ENCODE peak calls at places on chromosomes 5 and 9, in eight cellular contexts. N is SK-N-SH; Y is effector memory CD4-positive, alpha-beta T cell; J is neuronal stem cell; P is A549; G is GM23248; E is tibial nerve; L is right lobe of liver. S is an unnamed sample.

GRCh38 chr5:134794136-134794535 is 35.6 kb downstream of the DDX46 start:
- DNase-seq in N (no peak), G (peak), E (no peak), P (no peak), J (no peak), Y (no peak), L (no peak), S (no peak)

GRCh38 chr5:14071433-14071832 is 71.7 kb upstream of the TRIO start:
- DNase-seq in Y (no peak), J (no peak), E (no peak), P (no peak), G (no peak), N (no peak), L (no peak), S (no peak)

GRCh38 chr5:136006767-136007251 is 22.0 kb upstream of the TGFBI start:
- DNase-seq in G (peak), E (no peak), J (no peak), L (no peak), P (peak), N (no peak), Y (no peak), S (no peak)

GRCh38 chr9:69809304-69809863 is 11.2 kb upstream of the CFAP95 start:
- DNase-seq in L (no peak), N (peak), E (no peak), G (peak), J (no peak), P (no peak), Y (no peak), S (no peak)

GRCh38 chr5:150774145-150774544 is 4.4 kb upstream of the SMIM3 start:
- DNase-seq in N (peak), P (no peak), E (no peak), J (no peak), Y (no peak), L (no peak), G (peak), S (no peak)

GRCh38 chr5:147098233-147098790 is 136.5 kb upstream of the STK32A start:
- DNase-seq in E (no peak), Y (no peak), P (peak), L (peak), J (peak), G (peak), N (peak), S (no peak)

GRCh38 chr5:64854855-64855254 is 86.1 kb downstream of the CWC27 start:
- DNase-seq in E (no peak), Y (no peak), L (no peak), J (no peak), N (no peak), P (no peak), G (peak), S (no peak)

GRCh38 chr5:43020294-43020711 is 19.8 kb downstream of the ANXA2R start:
- DNase-seq in N (no peak), E (no peak), G (no peak), P (no peak), Y (no peak), J (no peak), L (no peak), S (no peak)

GRCh38 chr9:133003071-133003461 is 24.6 kb downstream of the GFI1B start:
- DNase-seq in N (no peak), J (no peak), P (no peak), E (no peak), Y (no peak), L (no peak), G (no peak), S (peak)

GRCh38 chr5:134784946-134785620 is 26.5 kb downstream of the DDX46 start:
- DNase-seq in L (no peak), J (no peak), G (peak), N (no peak), Y (no peak), P (no peak), E (no peak), S (no peak)

GRCh38 chr9:117681827-117682226 is 22.4 kb upstream of the TLR4 start:
- DNase-seq in L (no peak), N (no peak), J (no peak), Y (no peak), P (no peak), G (no peak), E (no peak), S (no peak)

GRCh38 chr5:75510836-75511434 is 494 bp downstream of the CERT1 start:
- DNase-seq in N (peak), E (no peak), J (peak), L (peak), G (peak), Y (peak), P (peak), S (peak)

GRCh38 chr5:75512383-75513074 is 838 bp downstream of the POLK start:
- DNase-seq in E (no peak), L (no peak), N (no peak), Y (no peak), P (no peak), G (peak), J (no peak), S (no peak)

GRCh38 chr5:75511435-75512382 is at the start of the genes CERT1 and POLK:
- DNase-seq in L (peak), G (peak), E (peak), J (peak), Y (peak), P (peak), N (peak), S (peak)

GRCh38 chr5:75514323-75514722 is 2.6 kb downstream of the POLK start:
- DNase-seq in G (no peak), J (no peak), E (no peak), L (no peak), N (no peak), P (no peak), Y (no peak), S (no peak)

DNA sequence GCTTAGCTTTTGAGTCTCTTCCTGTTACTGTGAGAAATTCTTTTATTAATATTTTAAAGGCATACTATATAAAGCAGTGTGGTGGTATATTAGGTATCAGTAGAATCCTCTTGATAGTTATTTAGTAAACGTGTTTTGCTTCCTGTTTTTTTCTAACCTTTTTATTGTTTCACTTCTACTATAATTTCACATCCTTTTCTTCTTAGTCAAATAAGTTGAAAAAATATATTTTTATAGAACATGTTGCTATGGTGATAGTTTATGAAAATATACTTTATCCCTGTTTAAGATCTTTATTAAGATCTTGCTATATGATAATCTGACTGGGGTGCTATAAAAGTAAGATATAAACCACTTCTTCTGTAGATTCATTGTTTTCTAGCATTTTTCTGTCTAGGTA is 2.1 kb downstream of the POLK start:
- DNase-seq in G (no peak), J (no peak), L (no peak), N (no peak), P (no peak), Y (no peak), E (no peak), S (no peak)
- H3K4me3 ChIP-seq in G (peak), J (no peak), L (no peak), N (peak), P (no peak), Y (no peak), E (no peak), S (no peak)

GRCh38 chr5:141511771-141512325 is 23.0 kb downstream of the PCDHGC5 start:
- DNase-seq in N (no peak), E (no peak), Y (no peak), L (no peak), P (no peak), G (no peak), J (no peak), S (no peak)

GRCh38 chr5:141514330-141515111 is 25.6 kb downstream of the PCDHGC5 start:
- DNase-seq in P (no peak), N (no peak), Y (no peak), J (no peak), L (no peak), E (no peak), G (peak), S (no peak)

GRCh38 chr5:141512390-141513020 is 23.6 kb downstream of the PCDHGC5 start:
- DNase-seq in P (peak), E (peak), L (peak), G (peak), J (peak), Y (peak), N (peak), S (peak)

GRCh38 chr5:141513627-141514329 is 24.9 kb downstream of the PCDHGC5 start:
- DNase-seq in G (peak), P (no peak), Y (no peak), N (peak), J (peak), L (peak), E (peak), S (peak)

DNA sequence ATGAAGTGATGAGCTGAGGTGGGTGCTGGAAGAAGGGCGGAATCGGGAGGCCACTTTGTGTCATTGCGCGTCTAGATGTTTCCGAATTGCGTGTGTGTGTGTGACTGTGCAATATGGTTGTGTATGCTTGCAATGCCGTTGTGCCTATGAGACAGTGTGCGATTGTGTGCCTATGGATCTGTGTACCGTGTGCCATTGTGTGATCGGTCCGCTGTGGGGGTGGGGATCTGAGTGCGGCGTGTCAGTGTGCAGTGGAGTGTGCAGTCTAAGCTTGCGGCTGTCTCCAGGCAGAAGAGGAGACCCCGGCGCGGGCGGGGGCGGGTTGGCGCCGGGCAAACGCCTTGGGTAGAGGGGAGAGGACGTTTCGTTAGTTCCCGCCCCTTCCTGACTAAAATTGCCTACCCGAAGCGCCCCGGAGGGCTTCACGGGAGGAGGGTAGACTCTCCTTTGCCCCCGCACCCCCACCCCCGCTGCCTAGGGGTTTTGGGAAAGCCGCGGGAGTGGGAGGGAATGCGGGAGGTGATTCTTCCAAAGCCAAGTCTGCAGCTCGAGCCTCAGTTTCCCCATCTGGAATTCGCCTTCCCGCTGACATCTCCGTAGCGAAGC is 24.2 kb downstream of the PCDHGC5 start:
- DNase-seq in Y (no peak), E (no peak), L (peak), J (peak), P (no peak), N (peak), G (peak), S (peak)
- H3K4me3 ChIP-seq in Y (peak), E (peak), L (peak), J (peak), P (no peak), N (peak), G (peak), S (peak)

GRCh38 chr9:3916984-3917383 is 382.9 kb downstream of the GLIS3 start:
- DNase-seq in N (no peak), G (peak), E (no peak), P (peak), Y (no peak), J (no peak), L (no peak), S (no peak)
- H3K4me3 ChIP-seq in N (no peak), G (no peak), E (no peak), P (no peak), Y (no peak), J (no peak), L (no peak), S (no peak)

GRCh38 chr5:6847896-6848295 is 134.7 kb downstream of the TENT4A start:
- DNase-seq in N (no peak), Y (no peak), P (no peak), J (no peak), L (no peak), E (no peak), G (no peak), S (no peak)
- H3K4me3 ChIP-seq in N (no peak), Y (no peak), P (no peak), J (no peak), L (no peak), E (no peak), G (no peak), S (no peak)

DNA sequence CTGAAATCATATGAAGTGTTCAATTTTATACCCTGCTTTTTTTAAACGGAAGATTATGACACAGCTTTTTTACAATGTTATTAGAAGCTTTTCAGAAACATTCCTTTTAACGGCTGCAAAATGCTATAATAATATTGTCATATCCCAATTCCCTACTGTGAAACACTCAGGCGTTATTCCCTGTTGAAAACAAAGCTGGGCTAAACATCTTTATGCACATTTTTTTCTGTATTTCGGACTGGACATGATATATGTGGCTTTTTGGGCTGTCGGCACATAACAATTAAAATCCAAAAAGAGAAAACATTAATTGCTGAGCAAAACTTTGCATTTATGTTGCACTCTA is 12.0 kb upstream of the CTSL start:
- DNase-seq in L (no peak), Y (no peak), P (no peak), G (no peak), J (no peak), N (no peak), E (no peak), S (no peak)
- H3K4me3 ChIP-seq in L (no peak), Y (no peak), P (peak), G (peak), J (no peak), N (no peak), E (peak), S (no peak)

DNA sequence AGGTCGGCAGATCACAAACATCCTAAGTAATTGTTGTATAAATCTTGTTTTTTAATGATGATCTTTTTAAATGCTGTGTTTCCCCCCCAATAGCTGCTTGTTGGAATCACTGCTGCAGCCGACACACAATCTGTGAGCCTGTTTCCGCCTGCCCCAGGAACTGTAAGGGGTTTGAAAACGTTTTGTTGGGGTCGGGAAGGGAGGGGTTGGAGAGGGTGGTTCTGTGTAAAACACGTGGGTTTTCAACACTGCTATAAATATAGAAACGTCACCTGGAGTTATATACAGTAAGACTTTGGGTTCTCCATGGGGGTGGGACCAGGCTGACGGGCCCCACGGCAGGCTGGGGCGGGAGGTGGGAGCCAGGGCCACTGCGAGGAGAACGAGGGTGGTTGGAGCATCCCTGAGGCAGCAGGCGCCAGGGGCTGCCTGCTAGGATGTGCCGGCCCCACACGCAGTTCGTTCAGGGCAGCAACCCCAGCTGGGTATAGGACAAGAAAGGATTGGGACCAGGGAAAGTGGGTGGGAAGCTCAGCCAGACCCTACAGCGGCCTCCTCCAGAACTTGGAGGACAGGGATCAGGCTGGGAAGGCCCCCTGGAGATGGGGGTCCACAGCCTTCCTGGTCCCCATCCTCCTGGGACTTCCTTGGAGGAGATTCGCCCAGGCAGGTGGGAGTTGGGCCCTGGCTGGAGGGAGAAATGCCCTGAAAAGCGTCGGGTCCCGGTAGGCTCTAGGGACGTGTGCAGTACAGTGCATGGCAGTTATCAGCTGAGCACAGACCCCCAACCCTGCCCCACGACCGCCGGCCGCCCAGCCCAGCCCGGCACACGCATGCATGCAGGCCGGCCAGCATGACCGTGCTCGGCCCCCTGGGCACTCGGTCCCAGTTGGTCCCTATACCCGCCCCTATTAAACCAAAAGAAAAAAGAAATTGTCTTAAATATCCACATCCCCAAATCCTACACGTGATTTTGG is 9.7 kb downstream of the RNF44 start:
- DNase-seq in E (no peak), P (no peak), Y (no peak), L (no peak), J (no peak), G (no peak), N (no peak), S (no peak)
- H3K4me3 ChIP-seq in E (no peak), P (no peak), Y (no peak), L (no peak), J (no peak), G (no peak), N (no peak), S (no peak)

GRCh38 chr9:88532320-88532719 is 2.7 kb upstream of the NXNL2 start:
- DNase-seq in G (no peak), J (peak), N (no peak), E (no peak), Y (no peak), L (peak), P (peak), S (peak)
- H3K4me3 ChIP-seq in G (no peak), J (no peak), N (no peak), E (peak), Y (no peak), L (no peak), P (peak), S (no peak)

GRCh38 chr5:40915341-40915926 is 6.1 kb downstream of the C7 start:
- DNase-seq in G (no peak), L (no peak), P (no peak), N (no peak), E (no peak), J (no peak), Y (no peak), S (no peak)
- H3K4me3 ChIP-seq in G (no peak), L (no peak), P (no peak), N (no peak), E (no peak), J (no peak), Y (no peak), S (no peak)

GRCh38 chr5:32445831-32446614 is 1.5 kb upstream of the ZFR start:
- DNase-seq in L (no peak), N (no peak), J (no peak), P (no peak), Y (no peak), E (no peak), G (no peak), S (peak)
- H3K4me3 ChIP-seq in L (no peak), N (no peak), J (no peak), P (no peak), Y (no peak), E (no peak), G (no peak), S (no peak)